ENCODE peak calls at places on chromosome 16, in six cellular contexts. E is spleen, R is neural progenitor cell, N is transverse colon, T is cardiac muscle cell, A is uterus. K is an unnamed sample.

GRCh38 chr16:15961060-15961511 is 11.7 kb downstream of the ABCC1 start:
- DNase-seq in A (no peak), R (no peak), N (no peak), T (no peak), E (no peak), K (no peak)

GRCh38 chr16:72932050-72932449 is 115.9 kb downstream of the ZFHX3 start:
- DNase-seq in T (peak; percentile 27), E (no peak), A (no peak), R (no peak), N (no peak), K (no peak)

GRCh38 chr16:29824589-29825144 is 4.4 kb downstream of the MVP start:
- DNase-seq in T (peak; percentile 66), A (no peak), N (no peak), R (no peak), E (no peak), K (peak; percentile 66)

GRCh38 chr16:56196381-56196780 is 5.1 kb downstream of the GNAO1 start:
- DNase-seq in N (no peak), A (no peak), E (no peak), T (no peak), R (no peak), K (no peak)

GRCh38 chr16:24035127-24035842 is 199.5 kb downstream of the PRKCB start:
- DNase-seq in A (no peak), R (peak; percentile 14), E (peak; percentile 84), N (peak; percentile 15), T (no peak), K (no peak)

GRCh38 chr16:25011891-25012499 is 3.2 kb downstream of the ARHGAP17 start:
- DNase-seq in T (no peak), A (no peak), N (no peak), R (no peak), E (no peak), K (no peak)

GRCh38 chr16:57645691-57646387 is 17.4 kb downstream of the ADGRG1 start:
- DNase-seq in A (peak; percentile 66), T (peak; percentile 63), N (no peak), E (no peak), R (no peak), K (peak; percentile 51)

GRCh38 chr16:68642436-68643064 is 2.6 kb upstream of the CDH3 start:
- DNase-seq in A (peak; percentile 43), R (peak; percentile 91), N (no peak), E (no peak), T (peak; percentile 38), K (no peak)

GRCh38 chr16:49754495-49755290 is 101.2 kb downstream of the ZNF423 start:
- DNase-seq in E (no peak), R (peak; percentile 85), A (no peak), T (peak; percentile 62), N (peak; percentile 20), K (peak; percentile 11)

GRCh38 chr16:85395913-85396878 is 216.9 kb upstream of the GSE1 start:
- DNase-seq in E (peak; percentile 74), R (no peak), N (no peak), T (peak; percentile 48), A (no peak), K (no peak)

GRCh38 chr16:81367821-81368220 is 53.1 kb downstream of the GAN start:
- DNase-seq in R (no peak), A (no peak), T (peak; percentile 3), N (no peak), E (no peak), K (no peak)

GRCh38 chr16:31134625-31135534 is 647 bp downstream of the PRSS8 start:
- DNase-seq in T (peak; percentile 27), A (no peak), R (peak; percentile 80), N (peak; percentile 77), E (no peak), K (no peak)

GRCh38 chr16:79608976-79609375 is 8.4 kb upstream of the MAF start:
- DNase-seq in R (no peak), A (no peak), E (no peak), N (no peak), T (no peak), K (no peak)

GRCh38 chr16:66521227-66521626 is 28.7 kb downstream of the TK2 start:
- DNase-seq in A (no peak), R (no peak), T (no peak), N (no peak), E (no peak), K (no peak)

DNA sequence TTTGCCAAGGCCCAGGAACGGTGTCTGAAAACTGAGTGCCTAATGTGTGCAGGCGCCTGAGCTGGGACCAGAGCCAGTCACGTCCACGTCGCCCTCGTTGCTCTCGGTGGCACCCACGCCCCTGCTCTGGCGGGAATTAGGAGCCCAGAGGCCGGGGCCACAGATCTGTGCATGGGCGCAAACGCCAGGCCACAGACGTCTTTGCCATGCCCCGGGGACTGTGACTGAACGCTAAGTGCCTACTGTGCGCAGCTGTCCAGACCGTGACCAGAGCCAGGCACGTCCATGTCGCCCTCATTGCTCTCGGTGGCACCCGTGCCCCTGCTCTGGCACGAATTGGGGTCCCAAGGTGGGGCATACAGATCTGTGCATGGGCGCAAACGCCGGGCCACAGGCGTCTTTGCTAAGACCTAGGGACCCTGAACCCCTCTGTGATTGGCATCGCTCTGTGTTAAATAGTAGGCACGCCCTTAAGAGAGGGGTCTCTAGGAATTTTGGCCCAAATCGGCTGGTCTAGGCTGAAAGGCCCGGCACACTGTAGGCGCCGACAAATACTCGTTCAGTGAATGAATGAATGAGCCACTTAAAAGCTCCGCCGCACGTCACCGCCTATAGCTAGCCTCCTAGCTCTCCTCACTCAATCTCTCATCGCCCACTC is 830 bp upstream of the UBALD1 start:
- DNase-seq in R (no peak), T (no peak), A (peak; percentile 61), E (peak; percentile 90), N (peak; percentile 37), K (peak; percentile 75)
- H3K4me3 ChIP-seq in R (no peak overlapping the region), T (no peak overlapping the region), A (peak overlapping the region; percentile 70), E (peak overlapping the region; percentile 84), N (peak overlapping the region; percentile 78), K (peak overlapping the region; percentile 62)

DNA sequence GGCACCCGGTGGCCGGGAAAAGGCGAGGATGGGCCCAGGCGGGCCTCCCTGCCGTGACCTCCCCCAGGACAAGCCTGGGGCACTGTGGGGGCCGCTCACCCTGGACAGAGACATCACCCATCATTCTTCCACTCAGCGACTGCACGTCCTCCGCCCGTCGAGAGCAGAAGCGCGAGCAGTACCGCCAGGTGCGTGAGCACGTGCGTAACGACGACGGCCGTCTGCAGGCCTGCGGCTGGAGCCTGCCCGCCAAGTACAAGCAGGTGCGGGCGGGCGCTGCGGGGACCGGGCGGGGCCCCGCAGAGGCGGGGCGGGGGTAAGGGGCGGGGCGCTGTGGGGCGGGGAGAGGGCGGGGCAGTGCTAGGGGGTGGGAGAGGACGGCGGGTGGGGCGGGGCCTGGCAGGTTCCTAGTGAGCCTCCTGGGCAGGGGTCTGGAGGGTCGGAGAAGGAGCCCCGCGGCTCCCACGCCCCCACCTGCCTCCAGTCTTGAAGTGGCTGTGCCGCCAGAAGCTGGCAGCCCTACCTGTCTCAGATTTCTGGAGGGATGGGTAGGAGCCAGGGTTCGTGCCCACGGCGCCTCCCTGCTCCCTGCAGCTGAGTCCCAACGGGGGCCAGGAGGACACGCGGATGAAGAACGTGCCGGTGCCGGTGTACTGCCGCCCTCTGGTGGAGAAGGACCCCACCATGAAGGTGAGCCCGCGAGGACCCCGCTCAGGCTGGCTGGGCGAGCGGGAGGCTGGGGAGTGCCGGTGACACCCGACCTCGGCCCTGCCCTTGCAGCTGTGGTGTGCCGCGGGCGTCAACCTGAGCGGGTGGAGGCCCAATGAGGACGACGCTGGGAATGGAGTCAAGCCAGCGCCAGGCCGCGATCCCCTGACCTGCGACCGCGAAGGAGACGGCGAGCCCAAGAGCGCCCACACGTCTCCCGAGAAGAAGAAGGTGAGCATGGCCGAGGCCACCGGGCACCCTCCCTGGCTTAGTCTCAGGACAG is 7.5 kb downstream of the NME3 start:
- DNase-seq in E (no peak), N (no peak), R (peak; percentile 82), T (peak; percentile 41), A (no peak), K (no peak)
- H3K36me3 ChIP-seq in E (peaks cover 95% of the 10 kb centered on the region), N (no peaks in the 10 kb centered on the region), R (no peaks in the 10 kb centered on the region), T (peaks cover 34% of the 10 kb centered on the region), A (no peaks in the 10 kb centered on the region), K (no peaks in the 10 kb centered on the region)

DNA sequence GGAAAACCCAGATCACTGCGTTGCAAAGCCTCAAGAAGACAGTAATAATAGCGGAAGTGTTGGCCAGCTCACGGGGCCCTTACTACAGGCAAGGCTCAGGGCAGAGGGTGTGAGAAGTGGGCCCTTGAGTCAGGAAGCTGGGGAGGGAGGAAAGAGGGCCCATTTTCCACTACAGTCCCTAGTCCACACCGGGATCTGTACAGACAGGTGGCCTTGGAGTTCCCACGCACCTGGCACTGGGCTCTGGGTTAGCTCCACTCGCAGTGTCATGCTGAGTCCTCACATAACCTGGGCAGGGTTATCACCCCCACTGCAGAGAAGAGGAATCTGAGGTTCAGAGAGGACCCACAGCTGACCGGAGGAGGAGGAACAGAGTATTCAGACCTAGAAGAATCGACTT is 16.8 kb upstream of the MTSS2 start:
- DNase-seq in N (no peak), A (no peak), E (no peak), T (no peak), R (no peak), K (peak; percentile 66)
- H3K4me1 ChIP-seq in N (peaks cover 49% of the 10 kb centered on the region), A (peaks cover 22% of the 10 kb centered on the region), E (peaks cover 24% of the 10 kb centered on the region), T (peaks cover 46% of the 10 kb centered on the region), R (no peaks in the 10 kb centered on the region), K (peaks cover 49% of the 10 kb centered on the region)

DNA sequence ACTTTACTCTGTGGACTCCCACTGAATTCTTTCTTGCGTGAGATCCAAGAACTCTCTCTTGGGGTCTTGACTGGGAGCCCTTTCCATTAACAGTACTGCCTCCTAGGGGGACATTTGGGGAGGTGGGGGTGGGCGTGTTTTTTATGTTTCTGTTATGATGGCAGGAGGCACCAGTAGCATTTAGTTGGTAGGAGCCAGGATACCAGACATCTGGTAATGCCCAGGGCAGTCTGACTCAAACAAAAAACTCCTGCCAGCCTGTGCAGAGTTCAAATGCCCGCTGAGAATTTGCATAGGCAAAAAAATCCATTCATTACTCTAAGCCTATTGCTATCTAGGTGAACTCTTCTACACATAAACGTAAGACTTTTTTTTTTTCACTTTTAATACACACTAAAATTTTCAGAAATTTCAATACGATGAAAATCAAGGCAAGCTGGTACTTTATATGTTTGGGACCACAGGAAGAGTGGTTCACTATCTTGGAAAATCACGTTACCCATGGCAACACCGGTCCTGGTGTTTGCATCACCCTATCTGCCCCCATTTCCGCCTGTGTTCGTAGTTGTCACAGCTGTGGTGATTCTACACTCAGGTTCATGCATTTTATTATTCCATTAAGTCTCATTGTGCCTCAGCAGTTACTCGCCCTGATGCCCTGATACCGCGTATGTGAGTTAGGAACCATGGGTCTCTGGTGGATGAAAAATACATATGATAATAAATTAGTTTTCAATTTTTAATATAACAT is 121.1 kb upstream of the XYLT1 start:
- DNase-seq in R (no peak), E (no peak), T (no peak), A (no peak), N (no peak), K (no peak)
- H3K4me3 ChIP-seq in R (no peak overlapping the region), E (no peak overlapping the region), T (no peak overlapping the region), A (no peak overlapping the region), N (no peak overlapping the region), K (no peak overlapping the region)

GRCh38 chr16:87837627-87838289 is 31.5 kb downstream of the SLC7A5 start:
- DNase-seq in A (no peak), R (no peak), N (no peak), T (no peak), E (no peak), K (no peak)

GRCh38 chr16:87839542-87840461 is 29.5 kb downstream of the SLC7A5 start:
- DNase-seq in R (no peak), N (no peak), E (no peak), A (no peak), T (no peak), K (no peak)

GRCh38 chr16:87836844-87837581 is 32.3 kb downstream of the SLC7A5 start:
- DNase-seq in E (no peak), R (peak; percentile 48), N (no peak), A (no peak), T (peak; percentile 21), K (no peak)

GRCh38 chr16:87840462-87840978 is 28.8 kb downstream of the SLC7A5 start:
- DNase-seq in N (no peak), T (no peak), A (no peak), E (no peak), R (no peak), K (no peak)

GRCh38 chr16:87838643-87839541 is 30.4 kb downstream of the SLC7A5 start:
- DNase-seq in T (no peak), E (no peak), N (no peak), R (peak; percentile 52), A (no peak), K (no peak)
- H3K36me3 ChIP-seq in T (no peaks in the 10 kb centered on the region), E (peaks cover 26% of the 10 kb centered on the region), N (no peaks in the 10 kb centered on the region), R (no peaks in the 10 kb centered on the region), A (no peaks in the 10 kb centered on the region), K (no peaks in the 10 kb centered on the region)